ENCODE peak calls at places on chromosomes 12 and 14, in five cellular contexts. One of them, this sample, is unnamed.

GRCh38 chr12:121260091-121260490 is 36.4 kb downstream of the CAMKK2 start:
- DNase-seq in HCT116: no peak
- DNase-seq in HepG2: no peak
- DNase-seq in SK-N-SH: no peak
- DNase-seq in H1: no peak
- DNase-seq in this sample: no peak

GRCh38 chr12:120394483-120395367 is 25.8 kb upstream of the MSI1 start:
- DNase-seq in HCT116: no peak
- DNase-seq in H1: peak; percentile 69
- DNase-seq in SK-N-SH: no peak
- DNase-seq in HepG2: no peak
- DNase-seq in this sample: no peak

GRCh38 chr14:105484069-105484996 is 2.4 kb upstream of the CRIP1 start:
- DNase-seq in H1: no peak
- DNase-seq in HCT116: no peak
- DNase-seq in HepG2: no peak
- DNase-seq in SK-N-SH: no peak
- DNase-seq in this sample: no peak

GRCh38 chr12:105401198-105401597 is 70.7 kb downstream of the C12orf75 start:
- DNase-seq in HepG2: no peak
- DNase-seq in H1: no peak
- DNase-seq in SK-N-SH: no peak
- DNase-seq in HCT116: no peak
- DNase-seq in this sample: no peak

GRCh38 chr14:28412076-28412475 is 354.5 kb upstream of the FOXG1 start:
- DNase-seq in SK-N-SH: no peak
- DNase-seq in HCT116: no peak
- DNase-seq in H1: no peak
- DNase-seq in HepG2: no peak
- DNase-seq in this sample: no peak

GRCh38 chr14:82759691-82760090 is 1226.0 kb upstream of the SEL1L start:
- DNase-seq in H1: no peak
- DNase-seq in SK-N-SH: no peak
- DNase-seq in HepG2: no peak
- DNase-seq in HCT116: no peak
- DNase-seq in this sample: no peak

GRCh38 chr12:57135487-57135886 is 7.2 kb downstream of the LRP1 start:
- DNase-seq in H1: no peak
- DNase-seq in SK-N-SH: peak; percentile 75
- DNase-seq in HepG2: no peak
- DNase-seq in HCT116: no peak
- DNase-seq in this sample: no peak

GRCh38 chr12:96218989-96219678 is 25.0 kb downstream of the ELK3 start:
- DNase-seq in SK-N-SH: no peak
- DNase-seq in HepG2: peak; percentile 69
- DNase-seq in H1: no peak
- DNase-seq in HCT116: no peak
- DNase-seq in this sample: no peak

GRCh38 chr14:69704319-69704718 is 62.6 kb upstream of the SRSF5 start:
- DNase-seq in H1: no peak
- DNase-seq in HepG2: no peak
- DNase-seq in SK-N-SH: no peak
- DNase-seq in HCT116: no peak
- DNase-seq in this sample: no peak

GRCh38 chr14:32980887-32981501 is 42.3 kb downstream of the NPAS3 start:
- DNase-seq in HepG2: no peak
- DNase-seq in SK-N-SH: no peak
- DNase-seq in H1: no peak
- DNase-seq in HCT116: no peak
- DNase-seq in this sample: no peak

GRCh38 chr14:92122351-92122677 is 545 bp downstream of the CPSF2 start:
- DNase-seq in SK-N-SH: no peak
- DNase-seq in HCT116: no peak
- DNase-seq in HepG2: peak; percentile 18
- DNase-seq in H1: no peak
- DNase-seq in this sample: no peak

GRCh38 chr14:54488318-54488645 is 498 bp downstream of the GMFB start:
- DNase-seq in SK-N-SH: no peak
- DNase-seq in H1: no peak
- DNase-seq in HepG2: no peak
- DNase-seq in HCT116: no peak
- DNase-seq in this sample: no peak

GRCh38 chr12:118127867-118128266 is 8.1 kb upstream of the PEBP1 start:
- DNase-seq in SK-N-SH: no peak
- DNase-seq in HepG2: no peak
- DNase-seq in H1: no peak
- DNase-seq in HCT116: no peak
- DNase-seq in this sample: no peak

GRCh38 chr12:52413787-52414345 is 7.7 kb upstream of the KRT82 start:
- DNase-seq in H1: no peak
- DNase-seq in HCT116: no peak
- DNase-seq in HepG2: no peak
- DNase-seq in SK-N-SH: no peak
- DNase-seq in this sample: no peak

GRCh38 chr14:104477117-104477623 is 102.4 kb upstream of the C14orf180 start:
- DNase-seq in SK-N-SH: no peak
- DNase-seq in H1: no peak
- DNase-seq in HCT116: no peak
- DNase-seq in HepG2: no peak
- DNase-seq in this sample: no peak

GRCh38 chr14:64324461-64325255 is 30.5 kb upstream of the ESR2 start:
- DNase-seq in SK-N-SH: no peak
- DNase-seq in H1: no peak
- DNase-seq in HepG2: no peak
- DNase-seq in HCT116: no peak
- DNase-seq in this sample: no peak

GRCh38 chr14:87063181-87063580 is 929.8 kb downstream of the GALC start:
- DNase-seq in H1: no peak
- DNase-seq in HepG2: no peak
- DNase-seq in HCT116: no peak
- DNase-seq in SK-N-SH: no peak
- DNase-seq in this sample: no peak

GRCh38 chr12:131621701-131622421 is 89.0 kb upstream of the SFSWAP start:
- DNase-seq in SK-N-SH: peak; percentile 52
- DNase-seq in HepG2: no peak
- DNase-seq in H1: no peak
- DNase-seq in HCT116: no peak
- DNase-seq in this sample: no peak

GRCh38 chr14:49879683-49880204 is 13.1 kb upstream of the ARF6 start:
- DNase-seq in SK-N-SH: peak; percentile 65
- DNase-seq in HepG2: peak; percentile 80
- DNase-seq in HCT116: peak; percentile 95
- DNase-seq in H1: peak; percentile 67
- DNase-seq in this sample: peak; percentile 65

GRCh38 chr12:130013771-130014484 is 110.1 kb upstream of the TMEM132D start:
- DNase-seq in H1: peak; percentile 62
- DNase-seq in HCT116: no peak
- DNase-seq in HepG2: peak; percentile 26
- DNase-seq in SK-N-SH: peak; percentile 89
- DNase-seq in this sample: peak; percentile 73

GRCh38 chr14:64544607-64545312 is 4.2 kb downstream of the HSPA2 start:
- DNase-seq in SK-N-SH: no peak
- DNase-seq in H1: no peak
- DNase-seq in HepG2: no peak
- DNase-seq in HCT116: no peak
- DNase-seq in this sample: no peak

GRCh38 chr12:41684997-41685396 is 459.7 kb downstream of the GXYLT1 start:
- DNase-seq in HepG2: no peak
- DNase-seq in H1: no peak
- DNase-seq in SK-N-SH: no peak
- DNase-seq in HCT116: no peak
- DNase-seq in this sample: no peak

GRCh38 chr14:37903561-37904191 is 304.0 kb upstream of the SSTR1 start:
- DNase-seq in H1: no peak
- DNase-seq in SK-N-SH: peak; percentile 4
- DNase-seq in HCT116: peak; percentile 28
- DNase-seq in HepG2: peak; percentile 75
- DNase-seq in this sample: peak; percentile 10

GRCh38 chr12:71661977-71662522 is 1.6 kb downstream of the ZFC3H1 start:
- DNase-seq in H1: no peak
- DNase-seq in HCT116: no peak
- DNase-seq in SK-N-SH: no peak
- DNase-seq in HepG2: no peak
- DNase-seq in this sample: no peak

GRCh38 chr12:80857311-80857710 is 80.4 kb downstream of the LIN7A start:
- DNase-seq in HCT116: no peak
- DNase-seq in H1: no peak
- DNase-seq in HepG2: no peak
- DNase-seq in SK-N-SH: no peak
- DNase-seq in this sample: no peak

GRCh38 chr12:75666980-75667359 is 155.6 kb upstream of the KRR1 start:
- DNase-seq in HepG2: peak; percentile 75
- DNase-seq in SK-N-SH: no peak
- DNase-seq in H1: no peak
- DNase-seq in HCT116: peak; percentile 54
- DNase-seq in this sample: no peak
- TF ChIP-seq SIN3A in HepG2: no peak
- TF ChIP-seq SIN3A in SK-N-SH: no peak
- TF ChIP-seq SIN3A in H1: no peak
- TF ChIP-seq SIN3A in HCT116: no peak
- TF ChIP-seq SIN3A in this sample: no peak

GRCh38 chr14:77561881-77562280 is 54.6 kb downstream of the SPTLC2 start:
- DNase-seq in SK-N-SH: no peak
- DNase-seq in H1: no peak
- DNase-seq in HCT116: no peak
- DNase-seq in HepG2: no peak
- DNase-seq in this sample: no peak
- H3K4me2 ChIP-seq in SK-N-SH: no peak overlapping the region
- H3K4me2 ChIP-seq in H1: no peak overlapping the region
- H3K4me2 ChIP-seq in HCT116: no peak overlapping the region
- H3K4me2 ChIP-seq in HepG2: no peak overlapping the region
- H3K4me2 ChIP-seq in this sample: no peak overlapping the region

GRCh38 chr14:24053548-24054323 is 1.9 kb downstream of the CARMIL3 start:
- DNase-seq in HepG2: no peak
- DNase-seq in HCT116: no peak
- DNase-seq in SK-N-SH: peak; percentile 12
- DNase-seq in H1: no peak
- DNase-seq in this sample: no peak
- TF ChIP-seq SIN3A in HepG2: no peak
- TF ChIP-seq SIN3A in HCT116: no peak
- TF ChIP-seq SIN3A in SK-N-SH: no peak
- TF ChIP-seq SIN3A in H1: no peak
- TF ChIP-seq SIN3A in this sample: no peak

GRCh38 chr14:66509874-66510273 is 1.9 kb downstream of the GPHN start:
- DNase-seq in HepG2: no peak
- DNase-seq in H1: no peak
- DNase-seq in HCT116: no peak
- DNase-seq in SK-N-SH: no peak
- DNase-seq in this sample: no peak

GRCh38 chr14:66508846-66509621 is 1.1 kb downstream of the GPHN start:
- DNase-seq in H1: no peak
- DNase-seq in HCT116: no peak
- DNase-seq in SK-N-SH: peak; percentile 69
- DNase-seq in HepG2: no peak
- DNase-seq in this sample: peak; percentile 19

GRCh38 chr14:66508547-66508845 is 549 bp downstream of the GPHN start:
- DNase-seq in HCT116: no peak
- DNase-seq in HepG2: no peak
- DNase-seq in H1: no peak
- DNase-seq in SK-N-SH: no peak
- DNase-seq in this sample: peak; percentile 13

GRCh38 chr14:66507181-66507721 is 696 bp upstream of the GPHN start:
- DNase-seq in H1: no peak
- DNase-seq in SK-N-SH: no peak
- DNase-seq in HCT116: peak; percentile 34
- DNase-seq in HepG2: no peak
- DNase-seq in this sample: no peak

GRCh38 chr14:66507722-66508546 is at the start of gene GPHN:
- DNase-seq in H1: peak; percentile 90
- DNase-seq in HCT116: peak; percentile 98
- DNase-seq in SK-N-SH: peak; percentile 94
- DNase-seq in HepG2: peak; percentile 95
- DNase-seq in this sample: peak; percentile 94
- H3K4me2 ChIP-seq in H1: peak within 1 kb of the TSS; percentile 87
- H3K4me2 ChIP-seq in HCT116: peak within 1 kb of the TSS; percentile 91
- H3K4me2 ChIP-seq in SK-N-SH: peak within 1 kb of the TSS; percentile 98
- H3K4me2 ChIP-seq in HepG2: peak within 1 kb of the TSS; percentile 97
- H3K4me2 ChIP-seq in this sample: peak within 1 kb of the TSS; percentile 90

GRCh38 chr12:6823161-6824084 is 1.8 kb downstream of the GPR162 start:
- DNase-seq in SK-N-SH: no peak
- DNase-seq in H1: no peak
- DNase-seq in HepG2: no peak
- DNase-seq in HCT116: no peak
- DNase-seq in this sample: no peak
- TF ChIP-seq SIN3A in SK-N-SH: no peak
- TF ChIP-seq SIN3A in H1: no peak
- TF ChIP-seq SIN3A in HepG2: no peak
- TF ChIP-seq SIN3A in HCT116: no peak
- TF ChIP-seq SIN3A in this sample: no peak

GRCh38 chr14:34888186-34888585 is 13.0 kb upstream of the BAZ1A start:
- DNase-seq in H1: no peak
- DNase-seq in SK-N-SH: no peak
- DNase-seq in HepG2: no peak
- DNase-seq in HCT116: no peak
- DNase-seq in this sample: no peak
- H3K4me2 ChIP-seq in H1: no peak overlapping the region
- H3K4me2 ChIP-seq in SK-N-SH: no peak overlapping the region
- H3K4me2 ChIP-seq in HepG2: no peak overlapping the region
- H3K4me2 ChIP-seq in HCT116: no peak overlapping the region
- H3K4me2 ChIP-seq in this sample: no peak overlapping the region

This sample was measured in K562.